ENCODE peak calls at places on chromosomes 3 and 15, in nine cellular contexts. V, K, H, O, N, I, T, W and R are unnamed samples.

GRCh38 chr15:39586387-39587171 is 5.7 kb downstream of the THBS1 start:
- DNase-seq in V (peak), K (no peak), H (no peak), O (no peak), N (no peak), I (no peak), T (no peak), W (no peak), R (no peak)

GRCh38 chr15:59329091-59329490 is 43.6 kb downstream of the MYO1E start:
- DNase-seq in V (no peak), K (no peak), H (no peak), O (no peak), N (no peak), I (no peak), T (no peak), W (no peak), R (no peak)

GRCh38 chr3:38149701-38150100 is 11.2 kb downstream of the MYD88 start:
- DNase-seq in V (no peak), K (no peak), H (no peak), O (no peak), N (no peak), I (no peak), T (no peak), W (no peak), R (no peak)

GRCh38 chr15:41493205-41493901 is at the start of gene ITPKA:
- DNase-seq in V (no peak), K (peak), H (peak), O (peak), N (peak), I (no peak), T (no peak), W (peak), R (peak)

GRCh38 chr3:49158108-49158709 is 7.9 kb downstream of the CCDC71 start:
- DNase-seq in V (no peak), K (peak), H (peak), O (no peak), N (peak), I (no peak), T (no peak), W (no peak), R (peak)

GRCh38 chr15:85906028-85906427 is 111.3 kb upstream of the KLHL25 start:
- DNase-seq in V (no peak), K (no peak), H (no peak), O (no peak), N (no peak), I (no peak), T (no peak), W (no peak), R (no peak)

GRCh38 chr3:171258316-171258715 is 201.9 kb downstream of the TNIK start:
- DNase-seq in V (no peak), K (no peak), H (no peak), O (no peak), N (no peak), I (peak), T (no peak), W (no peak), R (no peak)

GRCh38 chr3:48715179-48715800 is 1.7 kb downstream of the IP6K2 start:
- DNase-seq in V (no peak), K (no peak), H (no peak), O (no peak), N (no peak), I (no peak), T (no peak), W (no peak), R (no peak)

GRCh38 chr15:25185156-25185710 is 230.4 kb downstream of the SNRPN start:
- DNase-seq in V (no peak), K (no peak), H (no peak), O (no peak), N (no peak), I (no peak), T (no peak), W (peak), R (peak)

GRCh38 chr3:55445551-55445950 is 41.6 kb downstream of the WNT5A start:
- DNase-seq in V (no peak), K (no peak), H (no peak), O (no peak), N (no peak), I (peak), T (no peak), W (no peak), R (no peak)

GRCh38 chr15:68365770-68366169 is 66.2 kb downstream of the ITGA11 start:
- DNase-seq in V (no peak), K (no peak), H (no peak), O (no peak), N (no peak), I (no peak), T (no peak), W (no peak), R (no peak)

GRCh38 chr3:44065311-44065710 is 176.4 kb upstream of the TOPAZ1 start:
- DNase-seq in V (no peak), K (no peak), H (no peak), O (no peak), N (no peak), I (no peak), T (no peak), W (no peak), R (no peak)

GRCh38 chr3:129025691-129026435 is 24.8 kb downstream of the EFCC1 start:
- DNase-seq in V (no peak), K (no peak), H (no peak), O (no peak), N (no peak), I (no peak), T (no peak), W (no peak), R (no peak)

GRCh38 chr3:115784739-115785571 is 161.6 kb downstream of the GAP43 start:
- DNase-seq in V (peak), K (no peak), H (no peak), O (no peak), N (no peak), I (peak), T (no peak), W (no peak), R (peak)

GRCh38 chr15:60589253-60589652 is 110.3 kb upstream of the ICE2 start:
- DNase-seq in V (no peak), K (peak), H (no peak), O (no peak), N (no peak), I (no peak), T (no peak), W (no peak), R (no peak)

GRCh38 chr3:43503067-43503728 is 118.6 kb downstream of the ANO10 start:
- DNase-seq in V (no peak), K (no peak), H (peak), O (no peak), N (no peak), I (no peak), T (no peak), W (no peak), R (no peak)

GRCh38 chr3:169144691-169145090 is 518.8 kb downstream of the MECOM start:
- DNase-seq in V (no peak), K (no peak), H (no peak), O (no peak), N (no peak), I (no peak), T (no peak), W (no peak), R (no peak)

GRCh38 chr3:169668081-169668956 is 4.8 kb upstream of the MECOM start:
- DNase-seq in V (no peak), K (no peak), H (no peak), O (no peak), N (peak), I (no peak), T (no peak), W (peak), R (peak)

GRCh38 chr15:44537728-44538240 is 837 bp downstream of the EIF3J start:
- DNase-seq in V (no peak), K (no peak), H (peak), O (no peak), N (no peak), I (no peak), T (no peak), W (no peak), R (no peak)

GRCh38 chr15:51649659-51650521 is 27.3 kb upstream of the DMXL2 start:
- DNase-seq in V (peak), K (no peak), H (peak), O (no peak), N (peak), I (peak), T (no peak), W (no peak), R (no peak)

GRCh38 chr3:69542265-69543079 is 156.6 kb upstream of the FRMD4B start:
- DNase-seq in V (no peak), K (no peak), H (no peak), O (no peak), N (peak), I (no peak), T (no peak), W (peak), R (peak)

GRCh38 chr3:127197300-127198150 is 4.6 kb downstream of the PRR23E start:
- DNase-seq in V (no peak), K (no peak), H (no peak), O (no peak), N (no peak), I (no peak), T (no peak), W (peak), R (no peak)

GRCh38 chr3:53935283-53935901 is 43.7 kb upstream of the SELENOK start:
- DNase-seq in V (no peak), K (no peak), H (no peak), O (no peak), N (no peak), I (no peak), T (no peak), W (no peak), R (no peak)

GRCh38 chr3:99250272-99250671 is 348.8 kb upstream of the DCBLD2 start:
- DNase-seq in V (no peak), K (no peak), H (no peak), O (no peak), N (no peak), I (peak), T (no peak), W (no peak), R (no peak)

GRCh38 chr15:78763796-78764241 is 47.4 kb downstream of the ADAMTS7 start:
- DNase-seq in V (no peak), K (no peak), H (no peak), O (no peak), N (no peak), I (no peak), T (no peak), W (peak), R (no peak)

GRCh38 chr3:120928991-120929390 is 21.0 kb downstream of the STXBP5L start:
- DNase-seq in V (no peak), K (no peak), H (no peak), O (no peak), N (no peak), I (no peak), T (no peak), W (no peak), R (no peak)

GRCh38 chr3:66582721-66583141 is 81.9 kb upstream of the LRIG1 start:
- DNase-seq in V (no peak), K (peak), H (peak), O (peak), N (no peak), I (no peak), T (no peak), W (peak), R (no peak)

GRCh38 chr3:48400824-48401433 is 28.9 kb downstream of the FBXW12 start:
- DNase-seq in V (peak), K (peak), H (peak), O (no peak), N (peak), I (peak), T (no peak), W (peak), R (no peak)

GRCh38 chr3:50599716-50600118 is 11.9 kb downstream of the CISH start:
- DNase-seq in V (no peak), K (no peak), H (no peak), O (no peak), N (no peak), I (no peak), T (no peak), W (no peak), R (no peak)

GRCh38 chr3:36906504-36907149 is 38.2 kb downstream of the TRANK1 start:
- DNase-seq in V (no peak), K (no peak), H (no peak), O (no peak), N (no peak), I (no peak), T (no peak), W (no peak), R (no peak)

GRCh38 chr15:80160570-80161156 is 7.9 kb downstream of the FAH start:
- DNase-seq in V (peak), K (no peak), H (peak), O (no peak), N (no peak), I (peak), T (no peak), W (peak), R (no peak)

GRCh38 chr3:69748503-69748902 is 9.2 kb downstream of the MITF start:
- DNase-seq in V (no peak), K (no peak), H (no peak), O (no peak), N (no peak), I (no peak), T (no peak), W (no peak), R (no peak)

GRCh38 chr3:37243811-37244748 is 69.7 kb upstream of the LRRFIP2 start:
- DNase-seq in V (no peak), K (no peak), H (peak), O (peak), N (peak), I (no peak), T (peak), W (peak), R (peak)

GRCh38 chr3:32304510-32304909 is 66.0 kb downstream of the CMTM8 start:
- DNase-seq in V (no peak), K (no peak), H (no peak), O (no peak), N (no peak), I (no peak), T (no peak), W (no peak), R (no peak)

GRCh38 chr15:90296996-90297395 is 31.5 kb downstream of the NGRN start:
- DNase-seq in V (no peak), K (no peak), H (no peak), O (no peak), N (no peak), I (no peak), T (no peak), W (no peak), R (no peak)

GRCh38 chr3:151290673-151291072 is 12.3 kb upstream of the P2RY14 start:
- DNase-seq in V (no peak), K (no peak), H (no peak), O (no peak), N (no peak), I (no peak), T (no peak), W (no peak), R (no peak)
- TF ChIP-seq CTCF in V (peak), K (no peak), H (peak), O (peak), N (no peak), I (peak), T (no peak), W (no peak), R (no peak)

GRCh38 chr3:140972833-140973232 is 31.2 kb downstream of the SLC25A36 start:
- DNase-seq in V (no peak), K (no peak), H (peak), O (no peak), N (no peak), I (peak), T (no peak), W (no peak), R (no peak)
- TF ChIP-seq CTCF in V (no peak), K (no peak), H (peak), O (no peak), N (peak), I (peak), T (peak), W (no peak), R (peak)

GRCh38 chr3:25493246-25493645 is 65.2 kb downstream of the RARB start:
- DNase-seq in V (no peak), K (no peak), H (no peak), O (no peak), N (no peak), I (no peak), T (no peak), W (no peak), R (no peak)
- TF ChIP-seq CTCF in V (no peak), K (no peak), H (no peak), O (no peak), N (no peak), I (no peak), T (no peak), W (no peak), R (no peak)

DNA sequence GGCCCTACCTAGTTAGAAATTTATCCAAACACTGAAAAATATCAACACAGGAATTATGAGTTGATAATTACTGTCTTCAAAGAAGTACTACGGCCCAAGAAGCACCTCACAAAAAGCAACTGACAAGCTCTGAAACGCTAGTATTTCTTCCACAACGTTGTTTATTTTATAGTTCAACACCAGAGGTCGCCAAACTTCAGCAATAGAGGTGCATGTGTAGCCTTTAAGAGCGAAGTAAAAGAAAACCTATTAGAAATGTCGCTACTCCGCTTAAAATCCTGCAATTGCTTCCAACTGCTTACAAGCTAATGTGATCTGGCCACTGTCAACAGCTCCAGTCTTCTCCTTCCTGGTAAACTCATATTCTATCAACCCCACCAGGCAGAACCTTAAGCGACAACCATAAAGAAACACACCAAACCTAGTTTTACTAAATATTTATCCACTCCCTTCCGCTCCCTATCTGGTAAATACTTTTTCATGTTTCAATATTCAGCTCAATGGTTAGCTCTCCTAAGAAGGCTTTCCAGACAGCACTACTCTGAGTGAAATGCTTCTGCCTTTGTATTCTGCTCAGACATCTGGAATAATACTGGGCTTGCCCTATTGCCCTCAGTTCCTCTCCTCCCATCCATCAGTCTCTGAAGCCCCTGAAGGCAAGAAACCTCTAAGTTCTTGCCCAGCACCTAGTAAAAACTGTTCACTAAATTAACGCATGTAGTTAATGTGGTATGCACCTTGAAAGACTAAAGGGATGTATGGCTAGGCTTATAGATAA is 110.2 kb downstream of the NR1I2 start:
- DNase-seq in V (peak), K (peak), H (peak), O (no peak), N (peak), I (peak), T (no peak), W (no peak), R (peak)
- TF ChIP-seq CTCF in V (peak), K (peak), H (peak), O (peak), N (peak), I (peak), T (peak), W (peak), R (peak)

GRCh38 chr3:194312186-194312742 is 38.9 kb downstream of the CPN2 start:
- DNase-seq in V (no peak), K (no peak), H (no peak), O (no peak), N (no peak), I (no peak), T (no peak), W (peak), R (no peak)

GRCh38 chr3:194314669-194315068 is 36.5 kb downstream of the CPN2 start:
- DNase-seq in V (no peak), K (no peak), H (no peak), O (no peak), N (no peak), I (no peak), T (no peak), W (peak), R (no peak)

GRCh38 chr3:194315088-194315964 is 35.8 kb downstream of the CPN2 start:
- DNase-seq in V (no peak), K (peak), H (peak), O (peak), N (peak), I (no peak), T (peak), W (peak), R (peak)

GRCh38 chr3:194312743-194313281 is 38.3 kb downstream of the CPN2 start:
- DNase-seq in V (no peak), K (no peak), H (no peak), O (peak), N (no peak), I (no peak), T (no peak), W (peak), R (peak)

GRCh38 chr3:194313642-194314430 is 37.3 kb downstream of the CPN2 start:
- DNase-seq in V (no peak), K (no peak), H (no peak), O (peak), N (no peak), I (no peak), T (no peak), W (peak), R (peak)
- TF ChIP-seq CTCF in V (no peak), K (no peak), H (no peak), O (no peak), N (no peak), I (peak), T (no peak), W (no peak), R (no peak)

DNA sequence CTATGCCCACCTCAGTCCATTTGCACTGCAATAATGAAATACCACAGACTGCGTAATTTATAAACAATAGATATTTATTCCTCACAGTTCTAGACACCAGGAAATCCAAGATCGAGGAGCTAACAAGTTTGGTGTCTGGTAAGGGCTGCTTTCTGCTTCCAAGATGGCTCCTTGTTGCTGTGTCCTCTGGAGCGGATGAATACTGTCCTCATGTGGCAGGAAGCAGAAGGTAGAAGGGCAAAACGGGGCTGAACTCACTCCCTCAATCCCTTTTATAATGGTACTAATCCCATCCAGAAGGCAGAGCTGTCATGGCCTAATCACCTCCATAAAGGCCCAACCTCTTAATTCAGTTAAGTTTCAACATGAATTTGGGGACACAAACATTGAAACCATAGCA is 75.3 kb downstream of the P2RY1 start:
- DNase-seq in V (no peak), K (no peak), H (no peak), O (no peak), N (no peak), I (no peak), T (no peak), W (no peak), R (no peak)
- TF ChIP-seq CTCF in V (no peak), K (no peak), H (no peak), O (no peak), N (no peak), I (no peak), T (no peak), W (no peak), R (no peak)